ENCODE peak calls at places on chromosomes 7 and 10, in ten cellular contexts. Q, N, G, M, J, Y, R, V, T and W are unnamed samples. For H3K4me1, the result is how much of the 10 kb centered on the place peaks cover.

GRCh38 chr7:139231513-139232376 is 708 bp downstream of the UBN2 start:
- DNase-seq in Q (peak), N (peak), G (peak), M (no peak), J (peak), Y (peak), R (peak), V (peak), T (peak), W (peak)

GRCh38 chr7:157961731-157962457 is 625.1 kb downstream of the DNAJB6 start:
- DNase-seq in Q (no peak), N (no peak), G (no peak), M (no peak), J (no peak), Y (no peak), R (peak), V (no peak), T (no peak), W (no peak)

GRCh38 chr7:23713285-23714235 is 3.5 kb downstream of the STK31 start:
- DNase-seq in Q (peak), N (no peak), G (no peak), M (no peak), J (no peak), Y (no peak), R (no peak), V (no peak), T (no peak), W (no peak)

GRCh38 chr10:121886997-121887622 is 40.7 kb downstream of the ATE1 start:
- DNase-seq in Q (peak), N (peak), G (peak), M (peak), J (peak), Y (peak), R (peak), V (peak), T (no peak), W (peak)

GRCh38 chr10:11887381-11888227 is 64.4 kb downstream of the PROSER2 start:
- DNase-seq in Q (no peak), N (no peak), G (no peak), M (no peak), J (no peak), Y (no peak), R (peak), V (no peak), T (no peak), W (no peak)

GRCh38 chr7:50717186-50717585 is 65.5 kb downstream of the GRB10 start:
- DNase-seq in Q (no peak), N (no peak), G (no peak), M (no peak), J (no peak), Y (no peak), R (no peak), V (no peak), T (no peak), W (no peak)

GRCh38 chr10:103879409-103879808 is 24.0 kb upstream of the SH3PXD2A start:
- DNase-seq in Q (no peak), N (no peak), G (no peak), M (no peak), J (no peak), Y (no peak), R (no peak), V (no peak), T (no peak), W (no peak)

GRCh38 chr10:102850025-102850518 is 4.0 kb upstream of the BORCS7 start:
- DNase-seq in Q (no peak), N (no peak), G (peak), M (no peak), J (no peak), Y (no peak), R (no peak), V (no peak), T (no peak), W (no peak)

GRCh38 chr7:133754718-133755117 is 372.4 kb upstream of the LRGUK start:
- DNase-seq in Q (peak), N (no peak), G (no peak), M (no peak), J (no peak), Y (no peak), R (no peak), V (no peak), T (no peak), W (no peak)

GRCh38 chr10:73589538-73590126 is 1.5 kb downstream of the USP54 start:
- DNase-seq in Q (peak), N (no peak), G (no peak), M (no peak), J (no peak), Y (peak), R (no peak), V (no peak), T (no peak), W (peak)

GRCh38 chr7:114534957-114535356 is 120.3 kb downstream of the FOXP2 start:
- DNase-seq in Q (no peak), N (no peak), G (no peak), M (no peak), J (no peak), Y (no peak), R (no peak), V (no peak), T (no peak), W (no peak)

GRCh38 chr7:116799912-116800311 is 62.5 kb upstream of the CAPZA2 start:
- DNase-seq in Q (peak), N (no peak), G (no peak), M (no peak), J (no peak), Y (no peak), R (no peak), V (no peak), T (no peak), W (no peak)

GRCh38 chr7:26090927-26091519 is 61.0 kb upstream of the NFE2L3 start:
- DNase-seq in Q (peak), N (peak), G (peak), M (peak), J (no peak), Y (no peak), R (no peak), V (no peak), T (no peak), W (no peak)

GRCh38 chr7:155980841-155981240 is 168.6 kb upstream of the SHH start:
- DNase-seq in Q (no peak), N (no peak), G (peak), M (no peak), J (no peak), Y (peak), R (no peak), V (peak), T (no peak), W (peak)

GRCh38 chr7:71828361-71828760 is 583.8 kb downstream of the CALN1 start:
- DNase-seq in Q (no peak), N (no peak), G (no peak), M (no peak), J (no peak), Y (no peak), R (no peak), V (no peak), T (no peak), W (no peak)

GRCh38 chr10:103476046-103476768 is 2.8 kb downstream of the CALHM3 start:
- DNase-seq in Q (no peak), N (no peak), G (no peak), M (no peak), J (no peak), Y (no peak), R (no peak), V (no peak), T (no peak), W (peak)

GRCh38 chr10:49001402-49001801 is 61.8 kb upstream of the LRRC18 start:
- DNase-seq in Q (no peak), N (no peak), G (peak), M (no peak), J (no peak), Y (no peak), R (no peak), V (no peak), T (no peak), W (peak)

GRCh38 chr10:132162590-132163277 is 24.0 kb upstream of the DPYSL4 start:
- DNase-seq in Q (no peak), N (no peak), G (no peak), M (no peak), J (no peak), Y (peak), R (peak), V (no peak), T (no peak), W (no peak)

GRCh38 chr7:26525413-26526287 is 234.0 kb downstream of the SNX10 start:
- DNase-seq in Q (no peak), N (no peak), G (no peak), M (no peak), J (no peak), Y (no peak), R (no peak), V (no peak), T (no peak), W (no peak)

GRCh38 chr10:131451407-131452015 is 140.0 kb upstream of the TCERG1L start:
- DNase-seq in Q (no peak), N (no peak), G (peak), M (no peak), J (no peak), Y (no peak), R (no peak), V (no peak), T (no peak), W (no peak)

GRCh38 chr7:153530441-153530840 is 521.8 kb upstream of the DPP6 start:
- DNase-seq in Q (no peak), N (no peak), G (no peak), M (no peak), J (no peak), Y (no peak), R (no peak), V (no peak), T (no peak), W (no peak)

GRCh38 chr10:13803566-13804554 is 217.1 kb downstream of the PRPF18 start:
- DNase-seq in Q (peak), N (no peak), G (no peak), M (no peak), J (no peak), Y (no peak), R (no peak), V (no peak), T (no peak), W (no peak)

GRCh38 chr7:127392182-127392565 is 334 bp downstream of the ZNF800 start:
- DNase-seq in Q (peak), N (peak), G (no peak), M (no peak), J (peak), Y (peak), R (peak), V (peak), T (peak), W (peak)

GRCh38 chr7:36607206-36607515 is 117.1 kb downstream of the AOAH start:
- DNase-seq in Q (no peak), N (no peak), G (no peak), M (no peak), J (no peak), Y (no peak), R (no peak), V (no peak), T (no peak), W (no peak)

GRCh38 chr10:47371629-47372485 is 12.2 kb downstream of the ZNF488 start:
- DNase-seq in Q (no peak), N (no peak), G (peak), M (no peak), J (no peak), Y (peak), R (no peak), V (no peak), T (no peak), W (no peak)

GRCh38 chr7:29607889-29608288 is 44.3 kb downstream of the PRR15 start:
- DNase-seq in Q (no peak), N (no peak), G (no peak), M (no peak), J (no peak), Y (peak), R (no peak), V (no peak), T (no peak), W (no peak)

GRCh38 chr7:69564454-69565417 is 33.5 kb upstream of the AUTS2 start:
- DNase-seq in Q (no peak), N (peak), G (peak), M (no peak), J (peak), Y (no peak), R (no peak), V (peak), T (no peak), W (peak)

GRCh38 chr10:116669832-116670644 is 49.3 kb downstream of the PNLIPRP2 start:
- DNase-seq in Q (no peak), N (no peak), G (no peak), M (no peak), J (peak), Y (no peak), R (no peak), V (no peak), T (no peak), W (peak)

GRCh38 chr10:116669080-116669479 is 48.3 kb downstream of the PNLIPRP2 start:
- DNase-seq in Q (peak), N (no peak), G (no peak), M (no peak), J (peak), Y (no peak), R (no peak), V (no peak), T (no peak), W (no peak)

GRCh38 chr10:116671274-116671926 is 50.6 kb downstream of the PNLIPRP2 start:
- DNase-seq in Q (peak), N (no peak), G (no peak), M (no peak), J (no peak), Y (no peak), R (no peak), V (no peak), T (no peak), W (no peak)

GRCh38 chr10:116668446-116668845 is 47.7 kb downstream of the PNLIPRP2 start:
- DNase-seq in Q (no peak), N (no peak), G (no peak), M (no peak), J (no peak), Y (no peak), R (no peak), V (no peak), T (no peak), W (no peak)

GRCh38 chr10:116670706-116671105 is 50.0 kb downstream of the PNLIPRP2 start:
- DNase-seq in Q (no peak), N (no peak), G (no peak), M (no peak), J (peak), Y (no peak), R (no peak), V (no peak), T (no peak), W (no peak)
- H3K4me3 ChIP-seq in Q (no peak), N (no peak), G (no peak), M (no peak), J (no peak), Y (no peak), R (no peak), V (no peak), T (peak), W (peak)

GRCh38 chr7:5689118-5689517 is 92.3 kb downstream of the RNF216 start:
- DNase-seq in Q (peak), N (no peak), G (no peak), M (no peak), J (no peak), Y (no peak), R (no peak), V (no peak), T (no peak), W (no peak)
- H3K4me1 ChIP-seq in Q (under half), N (half or more), G (under half), M (under half), J (under half), Y (under half), R (half or more), V (half or more), T (under half), W (under half)

DNA sequence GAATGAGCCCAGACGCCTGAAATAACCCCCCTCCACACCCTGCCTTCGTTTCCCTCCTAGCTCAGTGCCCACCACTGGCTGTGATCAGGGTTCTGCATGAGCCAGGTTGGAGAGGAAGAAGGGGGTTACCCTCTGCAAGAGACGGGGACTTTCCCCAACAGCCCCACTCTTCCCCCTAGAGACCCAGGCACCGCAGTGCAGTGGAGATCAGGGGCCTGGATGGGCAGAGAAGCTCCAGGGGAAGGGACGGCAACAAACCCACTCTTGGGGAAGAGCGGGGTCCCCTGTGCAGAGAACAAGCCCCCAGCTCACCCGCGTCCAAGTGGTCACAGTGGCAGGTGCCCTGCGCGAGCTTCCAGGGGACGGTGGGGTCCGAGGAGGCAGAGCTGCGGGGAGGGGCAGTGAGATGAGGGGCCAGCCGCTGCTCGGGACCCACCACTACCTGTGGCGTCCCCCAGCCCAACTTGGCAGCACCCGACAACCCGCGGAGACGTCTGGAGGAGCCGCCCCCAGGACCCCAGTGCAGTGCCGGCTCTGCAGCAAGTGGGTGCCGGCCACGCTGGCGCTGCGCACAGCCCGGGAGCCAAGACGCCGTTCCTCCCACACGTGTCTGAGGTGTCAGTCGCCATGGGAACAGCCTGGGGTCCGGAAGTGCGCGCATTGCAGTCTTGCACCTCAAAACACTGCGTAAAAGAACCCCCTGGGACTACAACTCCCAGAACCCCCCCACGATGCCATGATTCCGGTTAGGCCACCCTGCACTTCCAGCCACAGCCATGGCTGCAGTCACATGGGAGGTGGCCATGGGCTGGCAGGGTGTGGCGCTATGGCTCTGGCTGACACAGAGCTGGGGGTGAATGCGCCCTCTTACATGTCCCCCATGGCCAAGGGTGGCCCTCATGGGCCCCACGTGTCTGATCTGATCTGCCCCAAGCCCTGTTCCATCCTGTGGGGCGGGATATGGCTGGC is 45.8 kb upstream of the WIPI2 start:
- DNase-seq in Q (peak), N (peak), G (peak), M (no peak), J (no peak), Y (peak), R (no peak), V (no peak), T (peak), W (no peak)
- TF ChIP-seq POLR2A in Q (no peak), N (no peak), G (no peak), M (no peak), J (no peak), Y (no peak), R (no peak), V (no peak), T (no peak), W (no peak)

DNA sequence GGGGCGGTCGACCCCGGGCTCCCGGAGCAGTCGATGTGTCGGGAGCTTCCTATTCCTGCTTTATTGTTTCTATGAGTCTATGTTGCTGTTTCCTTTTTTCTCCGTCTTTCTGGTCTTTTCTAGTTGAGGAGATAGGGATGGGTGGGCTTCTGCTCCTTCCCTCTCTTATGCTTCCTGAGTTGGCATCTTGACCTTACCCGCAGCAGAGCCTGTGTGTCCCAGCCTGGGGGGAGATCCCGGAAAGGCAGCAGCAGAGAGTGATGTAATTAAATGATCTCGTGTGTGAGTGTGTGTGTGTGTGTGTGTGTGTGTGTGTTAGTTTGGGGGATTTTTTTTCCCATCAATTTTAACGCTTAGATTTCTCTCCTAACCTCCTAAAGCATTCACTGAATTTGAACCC is 501 bp upstream of the SORCS1 start:
- DNase-seq in Q (no peak), N (peak), G (no peak), M (no peak), J (no peak), Y (no peak), R (no peak), V (no peak), T (no peak), W (peak)
- H3K4me3 ChIP-seq in Q (no peak), N (no peak), G (no peak), M (no peak), J (peak), Y (peak), R (no peak), V (peak), T (peak), W (peak)

GRCh38 chr7:34277801-34278195 is 372.5 kb downstream of the BMPER start:
- DNase-seq in Q (no peak), N (no peak), G (no peak), M (no peak), J (no peak), Y (no peak), R (no peak), V (no peak), T (no peak), W (no peak)
- H3K4me1 ChIP-seq in Q (under half), N (under half), G (under half), M (under half), J (under half), Y (under half), R (under half), V (under half), T (under half), W (under half)

GRCh38 chr10:125067764-125068163 is 92.6 kb downstream of the CTBP2 start:
- DNase-seq in Q (no peak), N (no peak), G (no peak), M (no peak), J (no peak), Y (no peak), R (no peak), V (peak), T (no peak), W (no peak)

GRCh38 chr10:125068406-125068805 is 92.0 kb downstream of the CTBP2 start:
- DNase-seq in Q (no peak), N (peak), G (no peak), M (no peak), J (no peak), Y (no peak), R (no peak), V (no peak), T (no peak), W (no peak)

GRCh38 chr10:125063256-125063945 is 97.0 kb downstream of the CTBP2 start:
- DNase-seq in Q (no peak), N (no peak), G (no peak), M (no peak), J (no peak), Y (no peak), R (no peak), V (no peak), T (no peak), W (no peak)

GRCh38 chr10:125064681-125065492 is 95.5 kb downstream of the CTBP2 start:
- DNase-seq in Q (peak), N (peak), G (no peak), M (peak), J (peak), Y (no peak), R (no peak), V (no peak), T (no peak), W (no peak)

GRCh38 chr10:125066704-125067447 is 93.5 kb downstream of the CTBP2 start:
- DNase-seq in Q (no peak), N (no peak), G (no peak), M (no peak), J (no peak), Y (no peak), R (no peak), V (peak), T (no peak), W (peak)
- TF ChIP-seq POLR2A in Q (no peak), N (no peak), G (no peak), M (no peak), J (no peak), Y (no peak), R (no peak), V (no peak), T (no peak), W (no peak)

DNA sequence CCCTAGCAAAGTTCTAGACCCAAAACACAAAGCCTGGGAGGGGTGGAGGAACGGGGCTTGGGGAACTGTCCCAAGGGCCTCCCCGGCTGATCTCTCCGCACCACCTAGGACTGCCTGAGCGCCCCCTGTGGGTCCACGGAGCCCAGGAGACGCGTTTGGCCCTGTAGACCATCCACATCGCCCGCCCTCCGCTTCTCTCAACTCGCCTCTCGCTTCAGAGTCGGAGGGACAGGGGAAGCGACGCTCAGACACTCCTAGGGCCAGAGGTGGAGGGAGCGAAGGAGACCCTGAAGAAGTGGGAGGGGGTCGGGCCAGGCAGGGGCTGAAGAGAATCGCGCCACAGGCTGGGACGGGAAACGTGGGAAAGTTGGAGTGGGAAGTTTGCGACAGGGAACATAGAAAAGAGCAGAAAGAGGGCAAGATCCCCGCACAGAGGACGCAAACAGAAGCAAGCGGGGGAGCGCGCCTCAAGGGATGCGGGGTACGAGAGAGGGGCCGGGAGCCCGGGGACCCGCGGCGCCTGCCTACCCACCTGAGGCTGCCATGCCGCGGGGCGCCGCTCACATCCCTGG is 378 bp downstream of the PIK3AP1 start:
- DNase-seq in Q (no peak), N (peak), G (peak), M (peak), J (peak), Y (peak), R (peak), V (peak), T (peak), W (peak)
- H3K4me3 ChIP-seq in Q (peak), N (peak), G (peak), M (peak), J (peak), Y (peak), R (peak), V (peak), T (peak), W (peak)